ENCODE peak calls at places on chromosomes 12 and 14, in seven cellular contexts. I is K562, D is GM12891, K is HepG2, P is H1, Y is SK-N-SH, H is GM12878. J is an unnamed sample.

GRCh38 chr12:124917135-124917840 is 2.8 kb upstream of the UBC start:
- DNase-seq in P (peak), I (peak), K (peak), D (no peak), Y (peak), H (peak), J (peak)

GRCh38 chr12:164207-164606 is 49.8 kb downstream of the SLC6A12 start:
- DNase-seq in H (no peak), P (no peak), Y (no peak), K (no peak), D (no peak), I (peak), J (no peak)

GRCh38 chr14:102949062-102949800 is 26.8 kb downstream of the AMN start:
- DNase-seq in P (no peak), D (no peak), H (no peak), K (no peak), Y (no peak), I (no peak), J (no peak)

GRCh38 chr12:31853977-31854376 is 105.2 kb upstream of the RESF1 start:
- DNase-seq in K (peak), P (no peak), D (no peak), H (no peak), I (no peak), Y (no peak), J (no peak)

GRCh38 chr14:103156733-103157411 is 33.6 kb downstream of the TNFAIP2 start:
- DNase-seq in H (no peak), D (no peak), Y (no peak), K (no peak), P (no peak), I (no peak), J (no peak)

GRCh38 chr14:59464651-59465569 is at the start of gene GPR135:
- DNase-seq in K (peak), D (peak), P (no peak), Y (peak), H (no peak), I (no peak), J (peak)

GRCh38 chr12:26471560-26471959 is 276.2 kb downstream of the SSPN start:
- DNase-seq in D (peak), Y (no peak), I (no peak), K (no peak), P (no peak), H (peak), J (peak)

GRCh38 chr12:7935773-7936581 is at the start of gene SLC2A3:
- DNase-seq in I (peak), H (peak), Y (peak), K (peak), P (peak), D (peak), J (peak)

GRCh38 chr12:95605087-95605486 is 53.8 kb upstream of the USP44 start:
- DNase-seq in Y (no peak), I (no peak), H (no peak), D (no peak), P (no peak), K (no peak), J (no peak)

GRCh38 chr12:95611676-95612309 is 60.5 kb upstream of the USP44 start:
- DNase-seq in I (no peak), D (no peak), H (no peak), P (no peak), Y (no peak), K (peak), J (no peak)

GRCh38 chr12:95607642-95608041 is 56.4 kb upstream of the USP44 start:
- DNase-seq in P (no peak), D (no peak), I (no peak), Y (no peak), K (peak), H (no peak), J (no peak)

GRCh38 chr12:95605875-95606274 is 54.6 kb upstream of the USP44 start:
- DNase-seq in K (peak), Y (no peak), D (no peak), P (no peak), I (no peak), H (no peak), J (no peak)

GRCh38 chr12:95608252-95609033 is 57.2 kb upstream of the USP44 start:
- DNase-seq in Y (no peak), K (peak), P (peak), H (no peak), D (no peak), I (no peak), J (no peak)
- TF ChIP-seq TAF1 in Y (no peak), K (no peak), P (no peak), H (no peak), D (no peak), I (no peak), J (no peak)

GRCh38 chr12:6058481-6059161 is 65.8 kb downstream of the VWF start:
- DNase-seq in I (no peak), Y (no peak), P (no peak), D (no peak), K (peak), H (no peak), J (no peak)

GRCh38 chr12:6059221-6059620 is 65.2 kb downstream of the VWF start:
- DNase-seq in Y (no peak), I (no peak), K (no peak), D (no peak), P (no peak), H (no peak), J (no peak)

GRCh38 chr12:6057693-6058092 is 66.8 kb downstream of the VWF start:
- DNase-seq in Y (no peak), K (no peak), H (no peak), P (peak), D (no peak), I (no peak), J (no peak)

GRCh38 chr12:6061661-6062060 is 62.8 kb downstream of the VWF start:
- DNase-seq in D (no peak), P (no peak), I (no peak), Y (no peak), H (no peak), K (no peak), J (no peak)

GRCh38 chr12:6059860-6060565 is 64.5 kb downstream of the VWF start:
- DNase-seq in D (no peak), K (no peak), I (no peak), H (no peak), Y (no peak), P (no peak), J (no peak)
- TF ChIP-seq TAF1 in D (no peak), K (no peak), I (no peak), H (no peak), Y (no peak), P (no peak), J (no peak)

GRCh38 chr12:45278447-45278846 is 62.6 kb downstream of the ANO6 start:
- DNase-seq in I (no peak), D (no peak), Y (no peak), P (no peak), H (no peak), K (no peak), J (no peak)
- TF ChIP-seq TAF1 in I (no peak), D (no peak), Y (no peak), P (no peak), H (no peak), K (no peak), J (no peak)

GRCh38 chr14:55332654-55333570 is 61.7 kb downstream of the FBXO34 start:
- DNase-seq in I (peak), Y (no peak), D (no peak), H (no peak), K (no peak), P (no peak), J (no peak)
- TF ChIP-seq TAF1 in I (no peak), Y (no peak), D (no peak), H (no peak), K (no peak), P (no peak), J (no peak)

GRCh38 chr12:53235742-53236442 is 3.9 kb upstream of the RARG start:
- DNase-seq in P (no peak), I (no peak), Y (no peak), D (no peak), K (no peak), H (no peak), J (no peak)
- TF ChIP-seq TAF1 in P (no peak), I (no peak), Y (no peak), D (no peak), K (no peak), H (no peak), J (no peak)

DNA sequence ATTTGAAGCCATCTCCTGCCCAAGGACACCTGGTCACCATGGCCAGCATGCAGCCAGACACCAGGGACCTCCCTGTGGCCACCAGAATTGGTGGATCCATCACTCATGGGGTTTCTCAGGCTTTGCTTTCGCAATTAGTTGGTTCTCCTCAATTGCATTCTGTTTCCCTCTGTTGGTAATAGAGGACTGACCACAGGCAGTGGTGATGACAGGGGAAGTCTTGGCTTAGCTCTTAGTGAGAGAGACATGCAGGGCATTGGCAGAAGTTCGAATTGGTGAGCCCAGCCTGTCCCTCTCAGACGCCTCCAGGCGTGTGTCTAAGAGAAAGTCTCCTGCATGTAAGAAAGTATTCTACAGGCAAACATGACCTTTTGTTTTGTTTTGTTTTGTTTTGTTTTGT is 21.3 kb downstream of the HCAR2 start:
- DNase-seq in P (no peak), Y (no peak), I (no peak), H (peak), K (no peak), D (no peak), J (no peak)
- TF ChIP-seq TAF1 in P (no peak), Y (no peak), I (no peak), H (no peak), K (no peak), D (no peak), J (no peak)

GRCh38 chr12:120263725-120264040 is 1.8 kb downstream of the PXN start:
- DNase-seq in K (no peak), I (no peak), H (no peak), D (no peak), Y (no peak), P (no peak), J (no peak)

GRCh38 chr12:120264086-120264485 is 1.4 kb downstream of the PXN start:
- DNase-seq in D (no peak), K (no peak), Y (no peak), I (no peak), P (no peak), H (no peak), J (no peak)

GRCh38 chr12:120265483-120266179 is at the start of gene PXN:
- DNase-seq in D (peak), H (peak), Y (peak), I (peak), K (peak), P (no peak), J (peak)

GRCh38 chr12:120265203-120265482 is 387 bp downstream of the PXN start:
- DNase-seq in Y (no peak), D (no peak), K (no peak), I (no peak), H (no peak), P (no peak), J (no peak)

GRCh38 chr12:120264511-120265202 is 873 bp downstream of the PXN start:
- DNase-seq in I (no peak), Y (no peak), H (no peak), P (no peak), D (no peak), K (no peak), J (no peak)
- TF ChIP-seq TAF1 in I (no peak), Y (no peak), H (no peak), P (no peak), D (no peak), K (no peak), J (no peak)